ENCODE peak calls at places on chromosomes 6 and 20, in five cellular contexts. One of them, this sample, is unnamed.

GRCh38 chr20:44683263-44684046 is 31.7 kb upstream of the CCN5 start:
- DNase-seq in stomach: peak
- DNase-seq in foreskin fibroblast: no peak
- DNase-seq in transverse colon: peak
- DNase-seq in mammary epithelial cell: peak
- DNase-seq in this sample: peak

GRCh38 chr6:42199106-42199981 is 4.6 kb upstream of the GUCA1B start:
- DNase-seq in stomach: no peak
- DNase-seq in foreskin fibroblast: peak
- DNase-seq in transverse colon: no peak
- DNase-seq in mammary epithelial cell: peak
- DNase-seq in this sample: peak

GRCh38 chr6:81713205-81713604 is 39.3 kb downstream of the TENT5A start:
- DNase-seq in stomach: no peak
- DNase-seq in foreskin fibroblast: no peak
- DNase-seq in transverse colon: no peak
- DNase-seq in mammary epithelial cell: no peak
- DNase-seq in this sample: no peak

GRCh38 chr6:33080127-33081089 is 4.6 kb downstream of the HLA-DPB1 start:
- DNase-seq in stomach: no peak
- DNase-seq in foreskin fibroblast: peak
- DNase-seq in transverse colon: peak
- DNase-seq in mammary epithelial cell: peak
- DNase-seq in this sample: peak

GRCh38 chr6:14016930-14017625 is 92.3 kb downstream of the RNF182 start:
- DNase-seq in stomach: no peak
- DNase-seq in foreskin fibroblast: no peak
- DNase-seq in transverse colon: no peak
- DNase-seq in mammary epithelial cell: peak
- DNase-seq in this sample: no peak

GRCh38 chr6:134464690-134465411 is 146.9 kb upstream of the SGK1 start:
- DNase-seq in stomach: no peak
- DNase-seq in foreskin fibroblast: no peak
- DNase-seq in transverse colon: no peak
- DNase-seq in mammary epithelial cell: peak
- DNase-seq in this sample: no peak

GRCh38 chr6:3341467-3341866 is 82.7 kb downstream of the PSMG4 start:
- DNase-seq in stomach: no peak
- DNase-seq in foreskin fibroblast: peak
- DNase-seq in transverse colon: no peak
- DNase-seq in mammary epithelial cell: no peak
- DNase-seq in this sample: no peak

GRCh38 chr20:50636601-50637539 is 54.5 kb downstream of the RIPOR3 start:
- DNase-seq in stomach: no peak
- DNase-seq in foreskin fibroblast: no peak
- DNase-seq in transverse colon: no peak
- DNase-seq in mammary epithelial cell: no peak
- DNase-seq in this sample: no peak

GRCh38 chr20:61762886-61763739 is 302.6 kb downstream of the TAF4 start:
- DNase-seq in stomach: no peak
- DNase-seq in foreskin fibroblast: no peak
- DNase-seq in transverse colon: no peak
- DNase-seq in mammary epithelial cell: no peak
- DNase-seq in this sample: no peak

GRCh38 chr6:4817551-4817950 is 41.3 kb downstream of the CDYL start:
- DNase-seq in stomach: no peak
- DNase-seq in foreskin fibroblast: peak
- DNase-seq in transverse colon: no peak
- DNase-seq in mammary epithelial cell: no peak
- DNase-seq in this sample: no peak

GRCh38 chr20:20076297-20077065 is 24.1 kb downstream of the CFAP61 start:
- DNase-seq in stomach: no peak
- DNase-seq in foreskin fibroblast: peak
- DNase-seq in transverse colon: no peak
- DNase-seq in mammary epithelial cell: peak
- DNase-seq in this sample: no peak

GRCh38 chr6:30793521-30794194 is 49.3 kb upstream of the IER3 start:
- DNase-seq in stomach: no peak
- DNase-seq in foreskin fibroblast: no peak
- DNase-seq in transverse colon: no peak
- DNase-seq in mammary epithelial cell: no peak
- DNase-seq in this sample: no peak

GRCh38 chr6:16069222-16069621 is 59.7 kb upstream of the MYLIP start:
- DNase-seq in stomach: no peak
- DNase-seq in foreskin fibroblast: no peak
- DNase-seq in transverse colon: no peak
- DNase-seq in mammary epithelial cell: no peak
- DNase-seq in this sample: peak

GRCh38 chr20:43409041-43409913 is 48.4 kb upstream of the SRSF6 start:
- DNase-seq in stomach: no peak
- DNase-seq in foreskin fibroblast: peak
- DNase-seq in transverse colon: no peak
- DNase-seq in mammary epithelial cell: peak
- DNase-seq in this sample: peak

GRCh38 chr6:8939615-8940014 is 504.3 kb upstream of the SLC35B3 start:
- DNase-seq in stomach: no peak
- DNase-seq in foreskin fibroblast: no peak
- DNase-seq in transverse colon: no peak
- DNase-seq in mammary epithelial cell: no peak
- DNase-seq in this sample: no peak

GRCh38 chr20:25484224-25484846 is 76.9 kb downstream of the GINS1 start:
- DNase-seq in stomach: no peak
- DNase-seq in foreskin fibroblast: no peak
- DNase-seq in transverse colon: no peak
- DNase-seq in mammary epithelial cell: peak
- DNase-seq in this sample: no peak

GRCh38 chr6:2865270-2866182 is 23.9 kb upstream of the SERPINB1 start:
- DNase-seq in stomach: no peak
- DNase-seq in foreskin fibroblast: peak
- DNase-seq in transverse colon: no peak
- DNase-seq in mammary epithelial cell: no peak
- DNase-seq in this sample: no peak

GRCh38 chr20:38426006-38426405 is 9.1 kb downstream of the SNHG17 start:
- DNase-seq in stomach: no peak
- DNase-seq in foreskin fibroblast: peak
- DNase-seq in transverse colon: no peak
- DNase-seq in mammary epithelial cell: peak
- DNase-seq in this sample: no peak

GRCh38 chr6:99446076-99446475 is 21.0 kb upstream of the PNISR start:
- DNase-seq in stomach: no peak
- DNase-seq in foreskin fibroblast: no peak
- DNase-seq in transverse colon: no peak
- DNase-seq in mammary epithelial cell: no peak
- DNase-seq in this sample: no peak

GRCh38 chr6:6823568-6824224 is 235.2 kb downstream of the LY86 start:
- DNase-seq in stomach: peak
- DNase-seq in foreskin fibroblast: no peak
- DNase-seq in transverse colon: no peak
- DNase-seq in mammary epithelial cell: no peak
- DNase-seq in this sample: no peak

GRCh38 chr6:31559958-31560696 is 12.0 kb upstream of the LTA start:
- DNase-seq in stomach: no peak
- DNase-seq in foreskin fibroblast: peak
- DNase-seq in transverse colon: peak
- DNase-seq in mammary epithelial cell: peak
- DNase-seq in this sample: no peak

GRCh38 chr6:130366011-130366963 is at the start of gene TMEM200A:
- DNase-seq in stomach: peak
- DNase-seq in foreskin fibroblast: peak
- DNase-seq in transverse colon: peak
- DNase-seq in mammary epithelial cell: peak
- DNase-seq in this sample: peak

GRCh38 chr6:105810105-105810921 is 275.8 kb upstream of the PRDM1 start:
- DNase-seq in stomach: no peak
- DNase-seq in foreskin fibroblast: peak
- DNase-seq in transverse colon: peak
- DNase-seq in mammary epithelial cell: peak
- DNase-seq in this sample: no peak

GRCh38 chr6:89776583-89777233 is 42.9 kb downstream of the MDN1 start:
- DNase-seq in stomach: no peak
- DNase-seq in foreskin fibroblast: no peak
- DNase-seq in transverse colon: no peak
- DNase-seq in mammary epithelial cell: no peak
- DNase-seq in this sample: no peak

GRCh38 chr6:15265787-15266186 is 19.9 kb downstream of the JARID2 start:
- DNase-seq in stomach: no peak
- DNase-seq in foreskin fibroblast: no peak
- DNase-seq in transverse colon: no peak
- DNase-seq in mammary epithelial cell: no peak
- DNase-seq in this sample: no peak

GRCh38 chr20:50675671-50676376 is 15.5 kb downstream of the RIPOR3 start:
- DNase-seq in stomach: no peak
- DNase-seq in foreskin fibroblast: peak
- DNase-seq in transverse colon: no peak
- DNase-seq in mammary epithelial cell: no peak
- DNase-seq in this sample: peak

GRCh38 chr6:93566285-93566684 is 146.9 kb upstream of the EPHA7 start:
- DNase-seq in stomach: no peak
- DNase-seq in foreskin fibroblast: no peak
- DNase-seq in transverse colon: no peak
- DNase-seq in mammary epithelial cell: no peak
- DNase-seq in this sample: no peak

GRCh38 chr20:29741894-29742698 is 1515.4 kb upstream of the DEFB115 start:
- DNase-seq in stomach: no peak
- DNase-seq in foreskin fibroblast: no peak
- DNase-seq in transverse colon: no peak
- DNase-seq in mammary epithelial cell: no peak
- DNase-seq in this sample: no peak

GRCh38 chr6:43389713-43390265 is 20.3 kb upstream of the ZNF318 start:
- DNase-seq in stomach: no peak
- DNase-seq in foreskin fibroblast: no peak
- DNase-seq in transverse colon: no peak
- DNase-seq in mammary epithelial cell: no peak
- DNase-seq in this sample: no peak

GRCh38 chr6:11653028-11653583 is 115.6 kb downstream of the TMEM170B start:
- DNase-seq in stomach: no peak
- DNase-seq in foreskin fibroblast: peak
- DNase-seq in transverse colon: no peak
- DNase-seq in mammary epithelial cell: peak
- DNase-seq in this sample: no peak

GRCh38 chr20:61520761-61521460 is 268.9 kb downstream of the CDH4 start:
- DNase-seq in stomach: no peak
- DNase-seq in foreskin fibroblast: peak
- DNase-seq in transverse colon: no peak
- DNase-seq in mammary epithelial cell: no peak
- DNase-seq in this sample: no peak

DNA sequence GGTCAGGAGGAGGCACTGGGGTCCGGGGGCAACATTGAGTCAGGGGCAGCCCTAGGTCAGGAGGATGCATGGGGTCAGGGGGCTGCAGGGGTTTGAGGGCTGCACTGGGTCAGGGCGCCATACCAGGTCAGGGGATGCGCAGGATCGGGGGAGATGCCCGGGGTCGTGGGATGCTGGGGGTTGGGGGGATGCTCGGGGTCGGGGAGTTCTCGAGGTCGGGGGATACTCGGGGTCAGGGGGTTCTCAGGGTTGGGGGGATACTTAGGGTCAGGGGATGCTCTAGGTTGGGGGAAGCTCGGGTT is 749 bp upstream of the EXOC2 start:
- DNase-seq in stomach: no peak
- DNase-seq in foreskin fibroblast: no peak
- DNase-seq in transverse colon: no peak
- DNase-seq in mammary epithelial cell: no peak
- DNase-seq in this sample: no peak
- H3K4me3 ChIP-seq in stomach: peak
- H3K4me3 ChIP-seq in foreskin fibroblast: peak
- H3K4me3 ChIP-seq in transverse colon: no peak
- H3K4me3 ChIP-seq in mammary epithelial cell: no peak
- H3K4me3 ChIP-seq in this sample: no peak

DNA sequence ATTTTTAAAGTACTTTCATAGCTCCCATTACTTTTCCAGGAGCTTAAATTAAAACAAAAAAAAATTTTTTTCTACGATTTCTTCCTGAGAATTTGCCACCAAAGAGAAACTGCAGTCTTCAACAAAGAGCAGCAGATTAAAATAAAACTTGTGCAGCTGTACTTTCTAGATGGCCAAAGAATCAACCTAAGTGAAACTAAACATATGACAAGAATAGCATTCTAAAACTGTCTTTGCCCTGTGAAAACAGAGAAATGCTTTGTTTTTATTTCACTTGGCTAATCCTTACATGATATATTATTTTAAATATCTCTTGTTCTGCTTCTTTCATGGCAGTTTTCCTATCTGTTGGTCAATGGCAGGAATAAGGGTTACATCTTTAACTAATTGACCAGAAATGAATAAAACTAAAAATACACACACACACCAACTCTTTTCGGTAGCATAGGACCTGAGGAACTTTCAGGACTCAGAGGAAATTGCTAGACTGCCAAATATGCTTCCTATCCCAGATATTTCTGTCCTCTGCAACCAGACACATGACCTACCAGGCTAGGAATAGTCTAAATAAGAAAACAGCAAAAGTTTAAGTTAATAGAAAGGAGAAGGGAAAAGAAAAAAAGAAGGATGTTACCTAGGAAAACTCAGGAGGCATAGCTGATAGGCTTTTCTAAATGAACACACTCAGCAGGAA is 74.8 kb downstream of the MAP3K5 start:
- DNase-seq in stomach: no peak
- DNase-seq in foreskin fibroblast: no peak
- DNase-seq in transverse colon: no peak
- DNase-seq in mammary epithelial cell: no peak
- DNase-seq in this sample: no peak
- H3K4me3 ChIP-seq in stomach: no peak
- H3K4me3 ChIP-seq in foreskin fibroblast: no peak
- H3K4me3 ChIP-seq in transverse colon: no peak
- H3K4me3 ChIP-seq in mammary epithelial cell: no peak
- H3K4me3 ChIP-seq in this sample: no peak

GRCh38 chr6:26202811-26203583 is 115.8 kb downstream of the HFE start:
- DNase-seq in stomach: no peak
- DNase-seq in foreskin fibroblast: no peak
- DNase-seq in transverse colon: no peak
- DNase-seq in mammary epithelial cell: no peak
- DNase-seq in this sample: no peak
- H3K4me3 ChIP-seq in stomach: no peak
- H3K4me3 ChIP-seq in foreskin fibroblast: no peak
- H3K4me3 ChIP-seq in transverse colon: no peak
- H3K4me3 ChIP-seq in mammary epithelial cell: no peak
- H3K4me3 ChIP-seq in this sample: peak

DNA sequence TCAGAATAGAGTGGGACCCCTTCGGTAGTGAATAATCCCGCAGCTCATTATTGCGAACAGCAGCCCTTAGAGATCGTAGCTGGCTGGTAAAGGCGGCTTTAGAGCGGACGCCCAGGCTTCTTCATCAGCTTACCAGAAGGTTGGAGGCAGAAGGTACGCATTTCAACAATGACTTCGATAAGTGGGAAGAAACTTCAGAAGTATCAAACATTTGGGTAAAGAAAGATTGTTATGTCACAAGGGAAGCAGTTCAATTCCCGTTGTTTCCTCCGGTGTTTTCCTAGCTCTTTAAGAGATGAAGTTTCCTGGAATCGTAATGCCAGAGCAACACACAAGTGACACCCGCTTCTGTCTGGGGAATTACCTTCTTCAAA is 119.2 kb upstream of the ZNF184 start:
- DNase-seq in stomach: no peak
- DNase-seq in foreskin fibroblast: no peak
- DNase-seq in transverse colon: no peak
- DNase-seq in mammary epithelial cell: peak
- DNase-seq in this sample: no peak
- H3K4me3 ChIP-seq in stomach: no peak
- H3K4me3 ChIP-seq in foreskin fibroblast: peak
- H3K4me3 ChIP-seq in transverse colon: no peak
- H3K4me3 ChIP-seq in mammary epithelial cell: peak
- H3K4me3 ChIP-seq in this sample: peak

This sample was measured in testis.